ENCODE peak calls at places on chromosomes 1 and 21, in seven cellular contexts. C, T, A, H, B, N and G are unnamed samples.

GRCh38 chr1:118485757-118486156 is 300.7 kb upstream of the SPAG17 start:
- DNase-seq in B (no peak), H (no peak), C (no peak), A (no peak), N (no peak), T (no peak), G (no peak)

GRCh38 chr1:17662786-17663185 is 92.3 kb upstream of the ACTL8 start:
- DNase-seq in N (no peak), C (no peak), A (no peak), T (no peak), B (no peak), H (no peak), G (no peak)

GRCh38 chr1:10631811-10632481 is 157.2 kb downstream of the PEX14 start:
- DNase-seq in B (no peak), H (no peak), C (no peak), T (peak; percentile 2), A (no peak), N (no peak), G (no peak)

GRCh38 chr1:75134939-75135828 is 996 bp downstream of the LHX8 start:
- DNase-seq in B (peak; percentile 11), A (peak; percentile 0), C (no peak), T (no peak), H (peak; percentile 19), N (no peak), G (no peak)

GRCh38 chr1:221947731-221948130 is 205.8 kb upstream of the DUSP10 start:
- DNase-seq in B (no peak), T (no peak), N (no peak), A (no peak), C (no peak), H (no peak), G (no peak)

GRCh38 chr1:229388876-229389580 is 44.9 kb downstream of the ACTA1 start:
- DNase-seq in N (peak; percentile 41), H (peak; percentile 17), A (peak; percentile 81), B (peak; percentile 13), T (no peak), C (no peak), G (peak; percentile 54)

GRCh38 chr1:41851589-41851988 is 67.1 kb downstream of the HIVEP3 start:
- DNase-seq in T (no peak), B (peak; percentile 72), C (no peak), A (peak; percentile 86), H (peak; percentile 47), N (peak; percentile 86), G (peak; percentile 90)

GRCh38 chr1:19203440-19203839 is 6.6 kb downstream of the UBR4 start:
- DNase-seq in B (peak; percentile 64), A (peak; percentile 85), C (peak; percentile 57), T (no peak), H (peak; percentile 94), N (peak; percentile 87), G (peak; percentile 72)

GRCh38 chr1:33366766-33367487 is 46.0 kb upstream of the A3GALT2 start:
- DNase-seq in A (no peak), H (no peak), N (no peak), B (no peak), T (peak; percentile 37), C (no peak), G (no peak)

GRCh38 chr1:68938051-68938450 is 441.2 kb upstream of the DEPDC1 start:
- DNase-seq in A (no peak), N (no peak), H (no peak), C (no peak), B (no peak), T (no peak), G (no peak)

GRCh38 chr21:14843991-14844390 is 220.8 kb downstream of the NRIP1 start:
- DNase-seq in C (no peak), N (no peak), A (peak; percentile 53), T (no peak), H (no peak), B (no peak), G (no peak)

GRCh38 chr1:21568809-21569385 is 59.7 kb downstream of the ALPL start:
- DNase-seq in C (no peak), N (no peak), T (no peak), H (no peak), B (no peak), A (no peak), G (no peak)

GRCh38 chr1:10692401-10693021 is 103.9 kb downstream of the CASZ1 start:
- DNase-seq in T (no peak), H (no peak), A (no peak), B (no peak), C (no peak), N (no peak), G (no peak)

GRCh38 chr1:153670859-153671622 is at the start of gene ILF2:
- DNase-seq in H (peak; percentile 100), A (peak; percentile 100), N (peak; percentile 100), B (peak; percentile 100), C (peak; percentile 99), T (peak; percentile 96), G (peak; percentile 100)

GRCh38 chr1:22262583-22262982 is 119.7 kb upstream of the WNT4 start:
- DNase-seq in T (no peak), B (no peak), C (no peak), A (no peak), H (no peak), N (no peak), G (no peak)

GRCh38 chr1:230807029-230807428 is 59.8 kb downstream of the CAPN9 start:
- DNase-seq in T (peak; percentile 67), N (no peak), H (no peak), A (no peak), B (no peak), C (no peak), G (no peak)

GRCh38 chr1:23129846-23130245 is 38.8 kb downstream of the LUZP1 start:
- DNase-seq in A (no peak), T (no peak), N (peak; percentile 25), C (no peak), H (peak; percentile 15), B (peak; percentile 31), G (no peak)

GRCh38 chr1:57307382-57307781 is 116.5 kb downstream of the DAB1 start:
- DNase-seq in H (no peak), C (no peak), T (no peak), A (no peak), B (no peak), N (no peak), G (no peak)

GRCh38 chr1:17128361-17128760 is 9.1 kb upstream of the PADI2 start:
- DNase-seq in A (peak; percentile 91), B (peak; percentile 96), H (peak; percentile 98), C (peak; percentile 57), T (no peak), N (peak; percentile 99), G (peak; percentile 98)

DNA sequence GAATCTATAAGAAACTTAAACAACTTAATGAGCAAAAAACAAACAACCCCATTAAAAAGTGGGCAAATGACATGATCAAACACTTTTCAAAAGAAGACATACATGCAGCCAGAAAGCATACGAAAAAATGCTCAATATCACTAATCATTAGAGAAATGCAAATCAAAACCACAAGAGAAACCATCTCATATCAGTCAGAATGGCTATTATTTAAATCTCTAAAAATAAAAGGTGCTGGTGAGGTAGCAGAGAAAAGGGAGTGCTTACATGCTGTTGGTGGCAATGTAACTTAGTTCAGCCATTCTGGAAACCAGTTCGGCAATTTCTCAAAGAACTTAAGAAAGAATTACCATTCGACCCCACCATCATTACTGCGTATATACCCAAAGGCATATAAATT is 147.7 kb downstream of the FAF1 start:
- DNase-seq in B (no peak), C (no peak), T (no peak), A (no peak), H (no peak), N (no peak), G (no peak)
- TF ChIP-seq CTCF in B (no peak), C (no peak), T (no peak), A (no peak), H (no peak), N (no peak), G (no peak)

GRCh38 chr1:212158912-212159796 is 123.6 kb downstream of the DTL start:
- DNase-seq in A (no peak), C (no peak), T (no peak), B (no peak), H (no peak), N (no peak), G (no peak)
- TF ChIP-seq CTCF in A (no peak), C (no peak), T (no peak), B (no peak), H (no peak), N (no peak), G (no peak)

DNA sequence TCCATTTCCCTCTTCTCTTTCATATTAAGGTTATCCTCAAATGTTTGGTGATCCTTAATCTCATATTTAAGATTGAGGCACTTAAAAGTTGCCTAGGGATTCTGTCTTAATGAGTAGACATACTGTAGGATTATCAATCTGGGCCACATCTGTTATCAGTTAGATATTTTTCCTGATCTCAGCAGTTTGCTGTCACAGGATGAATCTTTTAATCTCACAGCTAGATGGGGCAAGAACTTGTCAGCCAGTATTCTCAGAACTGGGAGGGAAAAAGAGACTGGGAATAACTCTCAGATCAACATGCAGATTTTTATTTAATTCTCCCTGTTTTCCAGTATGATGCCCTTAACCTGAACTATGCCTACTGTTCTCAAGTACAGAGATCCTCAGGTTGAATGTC is 14.0 kb downstream of the ZNF644 start:
- DNase-seq in A (no peak), T (no peak), B (no peak), H (no peak), N (no peak), C (no peak), G (no peak)
- TF ChIP-seq CTCF in A (no peak), T (no peak), B (no peak), H (no peak), N (no peak), C (no peak), G (no peak)

GRCh38 chr1:181189245-181189644 is 100.7 kb downstream of the IER5 start:
- DNase-seq in T (no peak), H (no peak), A (no peak), N (no peak), C (no peak), B (no peak), G (no peak)

GRCh38 chr1:181192277-181192676 is 103.8 kb downstream of the IER5 start:
- DNase-seq in N (no peak), A (no peak), T (no peak), H (no peak), B (no peak), C (no peak), G (no peak)

GRCh38 chr1:181191494-181192040 is 103.1 kb downstream of the IER5 start:
- DNase-seq in A (no peak), T (no peak), N (no peak), H (no peak), C (no peak), B (no peak), G (no peak)

GRCh38 chr1:181189691-181190361 is 101.3 kb downstream of the IER5 start:
- DNase-seq in A (peak; percentile 29), B (peak; percentile 61), C (peak; percentile 70), N (no peak), H (peak; percentile 51), T (peak; percentile 65), G (peak; percentile 36)

DNA sequence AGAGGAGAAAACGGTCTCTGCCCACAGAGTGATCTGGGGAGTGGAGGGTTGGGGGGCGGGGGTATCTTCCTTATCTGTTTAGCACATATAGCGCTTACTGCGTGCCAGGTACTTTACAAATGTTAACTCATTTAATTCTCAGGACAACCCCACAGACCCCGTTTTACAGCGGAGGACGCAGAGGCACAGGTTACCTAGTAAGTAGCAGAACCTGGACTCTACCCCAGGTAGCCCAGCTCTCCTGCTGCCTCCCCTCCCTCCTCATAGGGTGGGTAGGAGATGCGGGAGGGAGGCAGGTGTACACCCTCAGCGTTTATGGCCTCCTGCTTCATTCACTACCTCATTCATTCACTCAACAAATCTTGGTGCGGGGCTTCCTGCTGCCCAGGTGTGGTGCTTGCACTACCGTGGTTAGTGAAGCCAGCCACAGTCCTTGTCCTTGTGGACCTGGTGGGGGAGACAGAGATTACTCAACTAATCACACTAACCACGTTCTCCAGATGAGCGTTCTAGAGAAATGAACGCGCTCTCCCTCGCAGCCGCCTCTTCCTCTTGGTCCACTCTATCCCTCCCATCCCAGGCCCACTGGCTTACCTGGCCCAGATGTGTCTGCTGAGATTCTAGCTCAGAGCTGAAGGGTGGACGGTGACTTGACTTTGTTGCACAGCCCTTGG is 102.0 kb downstream of the IER5 start:
- DNase-seq in A (no peak), C (no peak), T (no peak), B (no peak), H (no peak), N (no peak), G (no peak)
- TF ChIP-seq CTCF in A (no peak), C (no peak), T (no peak), B (no peak), H (no peak), N (no peak), G (no peak)